ENCODE peak calls at places on chromosome 1, in five cellular contexts. C, M, E, H and B are unnamed samples.

GRCh38 chr1:212667223-212668139 is 32.2 kb downstream of the BATF3 start:
- DNase-seq in C (peak; percentile 36), M (no peak), E (no peak), H (peak; percentile 76), B (no peak)

GRCh38 chr1:185058103-185058502 is 12.7 kb downstream of the RNF2 start:
- DNase-seq in C (no peak), M (no peak), E (no peak), H (no peak), B (no peak)

GRCh38 chr1:27144920-27145661 is 9.8 kb downstream of the SLC9A1 start:
- DNase-seq in C (no peak), M (no peak), E (peak; percentile 73), H (no peak), B (no peak)

GRCh38 chr1:201334325-201335173 is 42.9 kb downstream of the TNNT2 start:
- DNase-seq in C (no peak), M (no peak), E (peak; percentile 48), H (no peak), B (no peak)

GRCh38 chr1:89065077-89065868 is at the start of gene GBP1:
- DNase-seq in C (peak; percentile 42), M (no peak), E (no peak), H (peak; percentile 24), B (no peak)

GRCh38 chr1:213934642-213935041 is 53.1 kb upstream of the PROX1 start:
- DNase-seq in C (peak; percentile 84), M (no peak), E (peak; percentile 71), H (peak; percentile 67), B (no peak)

GRCh38 chr1:113982955-113983742 is 3.9 kb downstream of the OLFML3 start:
- DNase-seq in C (no peak), M (no peak), E (no peak), H (no peak), B (no peak)

GRCh38 chr1:32001863-32002262 is 11.8 kb upstream of the KHDRBS1 start:
- DNase-seq in C (no peak), M (no peak), E (no peak), H (no peak), B (no peak)

GRCh38 chr1:208935517-208936187 is 647.9 kb upstream of the CAMK1G start:
- DNase-seq in C (no peak), M (no peak), E (no peak), H (no peak), B (no peak)

GRCh38 chr1:179971563-179972496 is 17.2 kb downstream of the CEP350 start:
- DNase-seq in C (no peak), M (no peak), E (no peak), H (no peak), B (no peak)

GRCh38 chr1:25361901-25362300 is 23.8 kb downstream of the TMEM50A start:
- DNase-seq in C (no peak), M (no peak), E (no peak), H (no peak), B (no peak)

GRCh38 chr1:92419642-92420041 is 67.1 kb downstream of the GFI1 start:
- DNase-seq in C (no peak), M (no peak), E (no peak), H (no peak), B (no peak)

GRCh38 chr1:236753554-236753953 is 41.5 kb upstream of the MTR start:
- DNase-seq in C (peak; percentile 16), M (no peak), E (no peak), H (peak; percentile 62), B (no peak)

GRCh38 chr1:180213401-180214177 is 16.5 kb upstream of the LHX4 start:
- DNase-seq in C (no peak), M (no peak), E (no peak), H (peak; percentile 51), B (no peak)

GRCh38 chr1:218886472-218886871 is 287.2 kb upstream of the LYPLAL1 start:
- DNase-seq in C (peak; percentile 23), M (no peak), E (peak; percentile 70), H (peak; percentile 37), B (peak; percentile 32)

GRCh38 chr1:204623365-204623893 is 62.1 kb downstream of the LRRN2 start:
- DNase-seq in C (peak; percentile 69), M (no peak), E (no peak), H (peak; percentile 65), B (no peak)

GRCh38 chr1:53639251-53639721 is 99.7 kb downstream of the GLIS1 start:
- DNase-seq in C (no peak), M (no peak), E (peak; percentile 26), H (peak; percentile 16), B (peak; percentile 31)

GRCh38 chr1:24097663-24098062 is 14.3 kb downstream of the MYOM3 start:
- DNase-seq in C (no peak), M (no peak), E (peak; percentile 62), H (no peak), B (no peak)

GRCh38 chr1:164608651-164609057 is 49.7 kb downstream of the PBX1 start:
- DNase-seq in C (no peak), M (no peak), E (no peak), H (no peak), B (no peak)

GRCh38 chr1:47555307-47555706 is 117.5 kb downstream of the FOXD2 start:
- DNase-seq in C (peak; percentile 46), M (no peak), E (no peak), H (peak; percentile 56), B (no peak)

GRCh38 chr1:39729030-39729429 is 9.7 kb upstream of the PPIE start:
- DNase-seq in C (no peak), M (no peak), E (no peak), H (no peak), B (peak; percentile 43)

GRCh38 chr1:23657659-23658275 is 33.8 kb upstream of the RPL11 start:
- DNase-seq in C (peak; percentile 19), M (no peak), E (no peak), H (peak; percentile 68), B (no peak)

GRCh38 chr1:156741613-156741983 is 710 bp upstream of the MRPL24 start:
- DNase-seq in C (no peak), M (no peak), E (no peak), H (no peak), B (no peak)

GRCh38 chr1:87980494-87980893 is 651.8 kb downstream of the LMO4 start:
- DNase-seq in C (no peak), M (no peak), E (no peak), H (no peak), B (no peak)

GRCh38 chr1:77275194-77275593 is 6.6 kb upstream of the AK5 start:
- DNase-seq in C (no peak), M (no peak), E (no peak), H (no peak), B (no peak)

GRCh38 chr1:154519661-154520060 is 17.4 kb upstream of the SHE start:
- DNase-seq in C (no peak), M (no peak), E (no peak), H (no peak), B (no peak)

GRCh38 chr1:114310771-114311251 is 157.1 kb upstream of the SYT6 start:
- DNase-seq in C (no peak), M (no peak), E (no peak), H (no peak), B (no peak)

GRCh38 chr1:93701619-93702018 is 20.0 kb upstream of the BCAR3 start:
- DNase-seq in C (no peak), M (no peak), E (no peak), H (peak; percentile 96), B (no peak)

GRCh38 chr1:153506386-153506785 is 29.4 kb downstream of the S100A6 start:
- DNase-seq in C (no peak), M (no peak), E (no peak), H (no peak), B (no peak)

GRCh38 chr1:58412071-58412580 is 134.4 kb downstream of the OMA1 start:
- DNase-seq in C (no peak), M (no peak), E (no peak), H (no peak), B (no peak)

GRCh38 chr1:235015291-235015990 is 113.2 kb downstream of the TOMM20 start:
- DNase-seq in C (no peak), M (no peak), E (no peak), H (no peak), B (no peak)

GRCh38 chr1:36323636-36324321 is at the start of gene EVA1B:
- DNase-seq in C (peak; percentile 64), M (no peak), E (peak; percentile 90), H (peak; percentile 38), B (no peak)

GRCh38 chr1:47708658-47709301 is 270.9 kb downstream of the FOXD2 start:
- DNase-seq in C (no peak), M (no peak), E (no peak), H (peak; percentile 22), B (no peak)

GRCh38 chr1:228004887-228005462 is 1.8 kb upstream of the WNT3A start:
- DNase-seq in C (no peak), M (no peak), E (no peak), H (no peak), B (no peak)

GRCh38 chr1:24964811-24965570 is 34.9 kb upstream of the RUNX3 start:
- DNase-seq in C (peak; percentile 75), M (no peak), E (no peak), H (no peak), B (no peak)